ENCODE peak calls at places on chromosomes 4 and X, in six cellular contexts. K is natural killer cell, A is GM13977, U is HFFc6, M is GM23338, X is mucosa of descending colon. Y is an unnamed sample.

GRCh38 chr4:14726441-14727405 is 275.6 kb upstream of the CPEB2 start:
- DNase-seq in K (no peak), A (no peak), U (no peak), M (peak), X (no peak), Y (no peak)

GRCh38 chr4:2413821-2414610 is 4.4 kb downstream of the ZFYVE28 start:
- DNase-seq in K (no peak), A (no peak), U (no peak), M (peak), X (peak), Y (no peak)

GRCh38 chr4:54055494-54055893 is 8.9 kb downstream of the CHIC2 start:
- DNase-seq in K (no peak), A (no peak), U (no peak), M (no peak), X (no peak), Y (no peak)

GRCh38 chr4:8575457-8575856 is 4.7 kb upstream of the GPR78 start:
- DNase-seq in K (no peak), A (no peak), U (no peak), M (no peak), X (no peak), Y (no peak)

GRCh38 chr4:53899544-53900274 is 164.7 kb downstream of the CHIC2 start:
- DNase-seq in K (no peak), A (no peak), U (peak), M (no peak), X (no peak), Y (no peak)

GRCh38 chrX:17567173-17567572 is 170.1 kb upstream of the SCML1 start:
- DNase-seq in K (no peak), A (no peak), U (no peak), M (no peak), X (no peak), Y (no peak)

GRCh38 chr4:8534601-8535000 is 45.6 kb upstream of the GPR78 start:
- DNase-seq in K (no peak), A (no peak), U (no peak), M (peak), X (no peak), Y (no peak)

GRCh38 chr4:165748321-165748720 is 124.7 kb upstream of the TLL1 start:
- DNase-seq in K (no peak), A (no peak), U (no peak), M (peak), X (no peak), Y (no peak)

GRCh38 chrX:47743504-47743903 is 84.5 kb upstream of the UXT start:
- DNase-seq in K (no peak), A (no peak), U (peak), M (no peak), X (no peak), Y (no peak)

GRCh38 chrX:53282313-53282712 is 929 bp upstream of the IQSEC2 start:
- DNase-seq in K (no peak), A (no peak), U (no peak), M (no peak), X (no peak), Y (no peak)

GRCh38 chr4:139054791-139055376 is 39.3 kb downstream of the NOCT start:
- DNase-seq in K (no peak), A (no peak), U (peak), M (no peak), X (no peak), Y (no peak)

GRCh38 chr4:61992351-61992750 is 792.2 kb downstream of the ADGRL3 start:
- DNase-seq in K (no peak), A (no peak), U (no peak), M (peak), X (no peak), Y (no peak)

GRCh38 chr4:143375326-143376073 is 38.8 kb downstream of the GAB1 start:
- DNase-seq in K (no peak), A (no peak), U (peak), M (peak), X (no peak), Y (no peak)

GRCh38 chr4:79886557-79886956 is 186.5 kb downstream of the ANTXR2 start:
- DNase-seq in K (no peak), A (no peak), U (no peak), M (no peak), X (no peak), Y (no peak)

GRCh38 chrX:51889851-51890250 is 3.6 kb upstream of the MAGED1 start:
- DNase-seq in K (no peak), A (no peak), U (no peak), M (no peak), X (no peak), Y (no peak)

GRCh38 chr4:149708513-149709175 is 107.0 kb downstream of the IQCM start:
- DNase-seq in K (no peak), A (no peak), U (peak), M (no peak), X (no peak), Y (no peak)

GRCh38 chr4:153497988-153498967 is 32.1 kb downstream of the TMEM131L start:
- DNase-seq in K (no peak), A (peak), U (peak), M (no peak), X (no peak), Y (no peak)

GRCh38 chrX:115264009-115264408 is 25.5 kb upstream of the LUZP4 start:
- DNase-seq in K (no peak), A (no peak), U (no peak), M (no peak), X (no peak), Y (no peak)

GRCh38 chrX:115266300-115266699 is 23.2 kb upstream of the LUZP4 start:
- DNase-seq in K (no peak), A (no peak), U (no peak), M (no peak), X (no peak), Y (no peak)

GRCh38 chrX:115268421-115268820 is 21.1 kb upstream of the LUZP4 start:
- DNase-seq in K (no peak), A (no peak), U (no peak), M (peak), X (no peak), Y (no peak)
- TF ChIP-seq CTCF in K (no peak), A (peak), U (peak), M (peak), X (no peak), Y (no peak)

GRCh38 chrX:114717921-114718320 is 134.0 kb downstream of the HTR2C start:
- DNase-seq in K (no peak), A (no peak), U (no peak), M (peak), X (no peak), Y (no peak)
- TF ChIP-seq CTCF in K (no peak), A (peak), U (peak), M (no peak), X (no peak), Y (no peak)

GRCh38 chrX:92230628-92231027 is 451.5 kb downstream of the PCDH11X start:
- DNase-seq in K (no peak), A (no peak), U (no peak), M (no peak), X (no peak), Y (no peak)

GRCh38 chrX:92231391-92231790 is 452.2 kb downstream of the PCDH11X start:
- DNase-seq in K (no peak), A (no peak), U (no peak), M (no peak), X (no peak), Y (no peak)

DNA sequence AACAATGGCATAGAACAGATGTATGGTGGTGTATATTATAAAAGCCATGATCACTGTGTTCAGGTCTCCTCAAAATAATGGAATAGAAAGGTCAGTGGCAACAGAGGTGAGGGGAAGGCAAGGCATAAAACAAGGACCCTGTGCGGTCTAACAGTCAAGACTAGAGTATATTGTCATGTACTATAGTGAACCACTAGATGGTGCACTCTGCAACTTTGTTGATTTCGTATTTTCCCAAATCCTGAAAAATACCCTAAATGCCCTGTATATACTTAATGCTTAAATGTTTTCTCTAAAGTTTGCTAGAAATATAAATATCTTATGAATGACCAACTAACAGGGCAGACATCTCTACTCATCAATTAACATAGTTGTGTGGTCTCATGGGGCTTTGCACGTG is 453.0 kb downstream of the PCDH11X start:
- DNase-seq in K (no peak), A (no peak), U (no peak), M (peak), X (no peak), Y (no peak)
- TF ChIP-seq CTCF in K (no peak), A (peak), U (peak), M (peak), X (no peak), Y (no peak)

GRCh38 chrX:119218198-119218597 is 17.9 kb upstream of the PGRMC1 start:
- DNase-seq in K (no peak), A (no peak), U (peak), M (peak), X (no peak), Y (no peak)
- TF ChIP-seq CTCF in K (no peak), A (peak), U (peak), M (peak), X (no peak), Y (peak)

GRCh38 chr4:131091896-131092295 is 1995.9 kb downstream of the C4orf33 start:
- DNase-seq in K (no peak), A (no peak), U (peak), M (peak), X (no peak), Y (no peak)
- TF ChIP-seq CTCF in K (no peak), A (peak), U (peak), M (peak), X (no peak), Y (no peak)

GRCh38 chrX:14529288-14529989 is at the start of gene GLRA2:
- DNase-seq in K (no peak), A (no peak), U (peak), M (peak), X (no peak), Y (no peak)

GRCh38 chrX:14533867-14534266 is 4.5 kb downstream of the GLRA2 start:
- DNase-seq in K (no peak), A (no peak), U (no peak), M (no peak), X (no peak), Y (no peak)

DNA sequence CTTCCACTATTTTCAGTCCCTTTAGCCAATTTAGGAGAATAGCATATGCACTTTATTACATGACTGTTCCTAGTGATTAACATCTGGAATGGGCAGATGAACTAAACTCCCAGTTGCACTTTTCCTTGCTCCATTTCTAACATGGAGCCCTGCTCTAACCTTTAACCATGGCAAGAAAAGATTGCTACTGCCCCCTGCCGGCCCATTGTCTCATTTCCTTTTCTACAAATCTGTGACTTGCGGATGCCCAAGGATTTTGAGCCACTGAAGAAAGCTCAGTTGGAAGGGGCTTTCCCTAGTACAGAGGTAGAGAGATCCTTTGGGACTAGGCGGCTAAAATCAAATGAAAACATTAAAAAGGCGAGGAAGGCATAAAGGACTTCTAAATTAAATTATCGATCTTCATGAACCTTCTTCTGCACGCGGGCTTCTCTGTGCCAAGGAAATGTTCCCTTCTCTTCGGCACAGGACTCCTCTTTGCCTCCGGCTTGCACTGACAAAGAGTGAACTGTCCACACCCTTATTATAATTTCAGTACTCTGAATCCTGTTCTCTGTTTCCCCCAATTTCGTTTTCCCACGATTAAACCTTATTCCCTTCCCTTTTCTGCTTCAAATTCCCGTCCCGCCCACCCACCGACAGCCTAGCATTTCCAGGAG is 578 bp upstream of the GLRA2 start:
- DNase-seq in K (no peak), A (peak), U (peak), M (peak), X (peak), Y (no peak)
- TF ChIP-seq CTCF in K (no peak), A (peak), U (peak), M (peak), X (no peak), Y (peak)

GRCh38 chr4:77310931-77311330 is 153.9 kb downstream of the CCNG2 start:
- DNase-seq in K (no peak), A (no peak), U (no peak), M (peak), X (no peak), Y (no peak)

GRCh38 chr4:77306496-77306895 is 149.5 kb downstream of the CCNG2 start:
- DNase-seq in K (no peak), A (no peak), U (no peak), M (no peak), X (no peak), Y (no peak)

GRCh38 chr4:77305766-77306165 is 148.8 kb downstream of the CCNG2 start:
- DNase-seq in K (no peak), A (no peak), U (no peak), M (no peak), X (no peak), Y (no peak)

GRCh38 chr4:77309496-77309895 is 152.5 kb downstream of the CCNG2 start:
- DNase-seq in K (no peak), A (no peak), U (no peak), M (no peak), X (no peak), Y (no peak)

GRCh38 chr4:77308843-77309242 is 151.8 kb downstream of the CCNG2 start:
- DNase-seq in K (no peak), A (peak), U (peak), M (peak), X (no peak), Y (no peak)
- TF ChIP-seq CTCF in K (no peak), A (peak), U (peak), M (peak), X (no peak), Y (no peak)

GRCh38 chrX:110346681-110347080 is 12.0 kb upstream of the RTL9 start:
- DNase-seq in K (no peak), A (no peak), U (no peak), M (peak), X (no peak), Y (no peak)
- TF ChIP-seq CTCF in K (no peak), A (no peak), U (no peak), M (no peak), X (no peak), Y (no peak)

GRCh38 chr4:92163348-92163747 is 140.4 kb upstream of the GRID2 start:
- DNase-seq in K (no peak), A (no peak), U (no peak), M (peak), X (no peak), Y (no peak)
- TF ChIP-seq CTCF in K (no peak), A (peak), U (peak), M (peak), X (no peak), Y (no peak)

GRCh38 chrX:119648421-119648775 is 42.2 kb upstream of the NKRF start:
- DNase-seq in K (no peak), A (no peak), U (no peak), M (no peak), X (no peak), Y (no peak)

GRCh38 chrX:119655125-119655524 is 37.8 kb downstream of the SEPTIN6 start:
- DNase-seq in K (no peak), A (no peak), U (peak), M (no peak), X (no peak), Y (peak)

GRCh38 chrX:119659522-119659921 is 33.4 kb downstream of the SEPTIN6 start:
- DNase-seq in K (no peak), A (no peak), U (no peak), M (no peak), X (no peak), Y (no peak)

GRCh38 chrX:119654112-119654531 is 38.8 kb downstream of the SEPTIN6 start:
- DNase-seq in K (no peak), A (no peak), U (peak), M (peak), X (no peak), Y (no peak)
- TF ChIP-seq CTCF in K (no peak), A (no peak), U (no peak), M (no peak), X (no peak), Y (no peak)